ENCODE peak calls at places on chromosomes 3 and 15, in four cellular contexts. One of them, this sample, is unnamed. For H3K4me1, the result is how much of the 10 kb centered on the place peaks cover.

GRCh38 chr3:194058189-194058571 is 77.8 kb upstream of the HES1 start:
- DNase-seq in testis: peak
- DNase-seq in spleen: peak
- DNase-seq in breast epithelium: no peak
- DNase-seq in this sample: no peak

GRCh38 chr3:172104471-172105072 is 65.2 kb downstream of the FNDC3B start:
- DNase-seq in testis: no peak
- DNase-seq in spleen: no peak
- DNase-seq in breast epithelium: no peak
- DNase-seq in this sample: no peak

GRCh38 chr3:39850707-39851014 is 41.3 kb downstream of the MYRIP start:
- DNase-seq in testis: no peak
- DNase-seq in spleen: no peak
- DNase-seq in breast epithelium: no peak
- DNase-seq in this sample: no peak

GRCh38 chr3:50392101-50392715 is 32.9 kb upstream of the TMEM115 start:
- DNase-seq in testis: no peak
- DNase-seq in spleen: no peak
- DNase-seq in breast epithelium: no peak
- DNase-seq in this sample: no peak

GRCh38 chr3:132228923-132229322 is 88.3 kb upstream of the ACP3 start:
- DNase-seq in testis: no peak
- DNase-seq in spleen: no peak
- DNase-seq in breast epithelium: no peak
- DNase-seq in this sample: no peak

GRCh38 chr15:40465939-40466338 is 4.8 kb upstream of the CHST14 start:
- DNase-seq in testis: no peak
- DNase-seq in spleen: peak
- DNase-seq in breast epithelium: no peak
- DNase-seq in this sample: no peak

GRCh38 chr15:39285066-39285465 is 295.8 kb upstream of the THBS1 start:
- DNase-seq in testis: no peak
- DNase-seq in spleen: no peak
- DNase-seq in breast epithelium: no peak
- DNase-seq in this sample: no peak

GRCh38 chr15:31360843-31361763 is 34.5 kb downstream of the KLF13 start:
- DNase-seq in testis: peak
- DNase-seq in spleen: peak
- DNase-seq in breast epithelium: no peak
- DNase-seq in this sample: no peak

GRCh38 chr3:194133661-194134230 is 2.2 kb upstream of the HES1 start:
- DNase-seq in testis: peak
- DNase-seq in spleen: no peak
- DNase-seq in breast epithelium: peak
- DNase-seq in this sample: no peak

GRCh38 chr15:78984041-78984440 is 39.2 kb upstream of the CTSH start:
- DNase-seq in testis: no peak
- DNase-seq in spleen: no peak
- DNase-seq in breast epithelium: no peak
- DNase-seq in this sample: no peak

GRCh38 chr3:12916159-12916558 is 74.8 kb upstream of the RPL32 start:
- DNase-seq in testis: no peak
- DNase-seq in spleen: peak
- DNase-seq in breast epithelium: no peak
- DNase-seq in this sample: no peak

GRCh38 chr3:161096771-161097367 is 8.3 kb downstream of the B3GALNT1 start:
- DNase-seq in testis: no peak
- DNase-seq in spleen: no peak
- DNase-seq in breast epithelium: no peak
- DNase-seq in this sample: no peak

GRCh38 chr3:55000546-55000945 is 72.7 kb upstream of the LRTM1 start:
- DNase-seq in testis: no peak
- DNase-seq in spleen: no peak
- DNase-seq in breast epithelium: no peak
- DNase-seq in this sample: no peak

GRCh38 chr3:50245251-50245745 is 9.3 kb downstream of the GNAI2 start:
- DNase-seq in testis: no peak
- DNase-seq in spleen: peak
- DNase-seq in breast epithelium: no peak
- DNase-seq in this sample: no peak

GRCh38 chr15:41994772-41995475 is 22.6 kb upstream of the EHD4 start:
- DNase-seq in testis: no peak
- DNase-seq in spleen: peak
- DNase-seq in breast epithelium: no peak
- DNase-seq in this sample: no peak

GRCh38 chr3:154615451-154615850 is 185.5 kb upstream of the GPR149 start:
- DNase-seq in testis: no peak
- DNase-seq in spleen: no peak
- DNase-seq in breast epithelium: no peak
- DNase-seq in this sample: no peak

GRCh38 chr3:171476532-171477102 is 16.4 kb upstream of the TNIK start:
- DNase-seq in testis: no peak
- DNase-seq in spleen: no peak
- DNase-seq in breast epithelium: no peak
- DNase-seq in this sample: no peak

GRCh38 chr3:127853681-127854080 is 31.4 kb upstream of the MGLL start:
- DNase-seq in testis: no peak
- DNase-seq in spleen: no peak
- DNase-seq in breast epithelium: no peak
- DNase-seq in this sample: peak

DNA sequence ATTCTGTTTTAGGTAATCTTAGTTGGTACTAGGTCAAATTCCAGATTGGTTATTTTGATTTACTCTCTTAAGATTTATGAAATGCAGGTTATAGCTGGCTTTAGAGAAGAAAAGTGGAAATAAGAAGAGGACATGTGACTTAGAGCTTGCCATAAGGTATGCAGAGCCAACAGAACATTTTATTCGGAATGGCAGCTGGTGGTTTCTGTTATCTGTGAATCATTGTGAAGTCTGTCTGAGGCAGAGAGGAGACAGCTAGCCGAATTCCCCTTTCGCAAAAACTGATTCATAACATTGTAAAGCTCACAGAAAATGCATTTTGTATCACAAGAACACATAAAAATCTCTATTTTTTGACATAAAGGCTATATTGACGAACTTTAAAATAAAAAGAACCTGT is 82.0 kb downstream of the FILIP1L start:
- DNase-seq in testis: no peak
- DNase-seq in spleen: no peak
- DNase-seq in breast epithelium: no peak
- DNase-seq in this sample: no peak
- H3K4me1 ChIP-seq in testis: under half
- H3K4me1 ChIP-seq in spleen: under half
- H3K4me1 ChIP-seq in breast epithelium: under half
- H3K4me1 ChIP-seq in this sample: under half

GRCh38 chr15:80072285-80072684 is 12.8 kb downstream of the ZFAND6 start:
- DNase-seq in testis: no peak
- DNase-seq in spleen: no peak
- DNase-seq in breast epithelium: no peak
- DNase-seq in this sample: no peak
- TF ChIP-seq POLR2A in testis: no peak
- TF ChIP-seq POLR2A in spleen: no peak
- TF ChIP-seq POLR2A in breast epithelium: no peak
- TF ChIP-seq POLR2A in this sample: no peak

DNA sequence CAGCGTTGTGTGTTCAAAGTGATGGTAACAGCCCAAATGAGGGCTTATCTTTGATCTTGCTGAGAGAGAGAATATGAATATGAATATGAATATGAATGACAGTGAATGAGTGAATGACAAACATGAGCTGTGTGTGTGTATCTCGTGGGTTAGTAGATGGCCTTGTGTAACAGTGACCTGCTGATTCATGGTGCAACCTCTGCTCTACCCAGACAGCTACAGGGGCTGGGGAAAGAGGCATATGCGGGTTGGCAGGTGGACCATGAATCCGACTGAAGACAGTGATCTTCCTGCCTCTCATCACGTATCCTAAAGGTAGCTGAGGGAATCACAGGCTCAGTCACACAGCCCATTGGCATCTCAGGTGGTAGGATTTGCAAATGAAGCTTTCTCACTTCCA is 58.2 kb downstream of the CHDH start:
- DNase-seq in testis: no peak
- DNase-seq in spleen: no peak
- DNase-seq in breast epithelium: no peak
- DNase-seq in this sample: no peak
- H3K4me1 ChIP-seq in testis: under half
- H3K4me1 ChIP-seq in spleen: under half
- H3K4me1 ChIP-seq in breast epithelium: under half
- H3K4me1 ChIP-seq in this sample: under half

DNA sequence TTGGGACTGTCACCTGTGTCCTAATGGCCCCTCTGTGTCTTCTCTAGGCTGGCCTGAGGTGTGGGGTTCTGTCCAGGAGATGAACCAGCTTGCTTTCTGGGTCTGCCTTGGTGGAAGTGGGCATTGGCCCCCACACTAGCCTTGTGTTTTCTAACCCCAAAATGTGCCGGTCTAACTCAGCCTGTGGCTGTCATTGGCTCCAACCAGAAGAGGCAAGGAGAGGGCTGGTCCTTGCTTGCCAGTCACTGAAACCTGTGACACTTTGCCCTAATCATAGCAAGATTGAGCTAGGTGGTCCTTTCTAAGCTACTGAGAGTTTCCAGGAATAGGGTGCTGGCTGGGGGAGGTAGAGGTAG is 2.2 kb downstream of the C15orf39 start:
- DNase-seq in testis: no peak
- DNase-seq in spleen: no peak
- DNase-seq in breast epithelium: no peak
- DNase-seq in this sample: no peak
- TF ChIP-seq POLR2A in testis: no peak
- TF ChIP-seq POLR2A in spleen: no peak
- TF ChIP-seq POLR2A in breast epithelium: no peak
- TF ChIP-seq POLR2A in this sample: no peak

GRCh38 chr3:188255190-188255589 is 101.2 kb downstream of the LPP start:
- DNase-seq in testis: no peak
- DNase-seq in spleen: no peak
- DNase-seq in breast epithelium: no peak
- DNase-seq in this sample: no peak

GRCh38 chr3:188254489-188255070 is 100.6 kb downstream of the LPP start:
- DNase-seq in testis: no peak
- DNase-seq in spleen: no peak
- DNase-seq in breast epithelium: no peak
- DNase-seq in this sample: no peak

GRCh38 chr3:188259191-188259590 is 105.2 kb downstream of the LPP start:
- DNase-seq in testis: no peak
- DNase-seq in spleen: no peak
- DNase-seq in breast epithelium: no peak
- DNase-seq in this sample: no peak

GRCh38 chr3:188257384-188257961 is 103.5 kb downstream of the LPP start:
- DNase-seq in testis: no peak
- DNase-seq in spleen: no peak
- DNase-seq in breast epithelium: no peak
- DNase-seq in this sample: no peak

GRCh38 chr3:188256764-188257163 is 102.8 kb downstream of the LPP start:
- DNase-seq in testis: no peak
- DNase-seq in spleen: no peak
- DNase-seq in breast epithelium: no peak
- DNase-seq in this sample: no peak
- H3K4me1 ChIP-seq in testis: under half
- H3K4me1 ChIP-seq in spleen: under half
- H3K4me1 ChIP-seq in breast epithelium: under half
- H3K4me1 ChIP-seq in this sample: half or more

GRCh38 chr15:44883219-44883900 is 73.1 kb upstream of the TERB2 start:
- DNase-seq in testis: no peak
- DNase-seq in spleen: no peak
- DNase-seq in breast epithelium: no peak
- DNase-seq in this sample: no peak

GRCh38 chr15:44879066-44879465 is 77.4 kb upstream of the TERB2 start:
- DNase-seq in testis: no peak
- DNase-seq in spleen: no peak
- DNase-seq in breast epithelium: no peak
- DNase-seq in this sample: no peak

GRCh38 chr15:44882499-44882968 is 74.0 kb upstream of the TERB2 start:
- DNase-seq in testis: no peak
- DNase-seq in spleen: no peak
- DNase-seq in breast epithelium: no peak
- DNase-seq in this sample: no peak
- TF ChIP-seq POLR2A in testis: no peak
- TF ChIP-seq POLR2A in spleen: no peak
- TF ChIP-seq POLR2A in breast epithelium: no peak
- TF ChIP-seq POLR2A in this sample: no peak

GRCh38 chr3:32848215-32848614 is 30.4 kb downstream of the TRIM71 start:
- DNase-seq in testis: no peak
- DNase-seq in spleen: no peak
- DNase-seq in breast epithelium: no peak
- DNase-seq in this sample: no peak

GRCh38 chr3:32847520-32847919 is 29.7 kb downstream of the TRIM71 start:
- DNase-seq in testis: no peak
- DNase-seq in spleen: no peak
- DNase-seq in breast epithelium: no peak
- DNase-seq in this sample: no peak

GRCh38 chr3:32850636-32851035 is 32.8 kb downstream of the TRIM71 start:
- DNase-seq in testis: no peak
- DNase-seq in spleen: no peak
- DNase-seq in breast epithelium: no peak
- DNase-seq in this sample: no peak

GRCh38 chr3:32852146-32852545 is 34.3 kb downstream of the TRIM71 start:
- DNase-seq in testis: no peak
- DNase-seq in spleen: no peak
- DNase-seq in breast epithelium: no peak
- DNase-seq in this sample: no peak

GRCh38 chr3:32850226-32850625 is 32.4 kb downstream of the TRIM71 start:
- DNase-seq in testis: no peak
- DNase-seq in spleen: no peak
- DNase-seq in breast epithelium: no peak
- DNase-seq in this sample: no peak
- H3K4me1 ChIP-seq in testis: under half
- H3K4me1 ChIP-seq in spleen: under half
- H3K4me1 ChIP-seq in breast epithelium: under half
- H3K4me1 ChIP-seq in this sample: under half

DNA sequence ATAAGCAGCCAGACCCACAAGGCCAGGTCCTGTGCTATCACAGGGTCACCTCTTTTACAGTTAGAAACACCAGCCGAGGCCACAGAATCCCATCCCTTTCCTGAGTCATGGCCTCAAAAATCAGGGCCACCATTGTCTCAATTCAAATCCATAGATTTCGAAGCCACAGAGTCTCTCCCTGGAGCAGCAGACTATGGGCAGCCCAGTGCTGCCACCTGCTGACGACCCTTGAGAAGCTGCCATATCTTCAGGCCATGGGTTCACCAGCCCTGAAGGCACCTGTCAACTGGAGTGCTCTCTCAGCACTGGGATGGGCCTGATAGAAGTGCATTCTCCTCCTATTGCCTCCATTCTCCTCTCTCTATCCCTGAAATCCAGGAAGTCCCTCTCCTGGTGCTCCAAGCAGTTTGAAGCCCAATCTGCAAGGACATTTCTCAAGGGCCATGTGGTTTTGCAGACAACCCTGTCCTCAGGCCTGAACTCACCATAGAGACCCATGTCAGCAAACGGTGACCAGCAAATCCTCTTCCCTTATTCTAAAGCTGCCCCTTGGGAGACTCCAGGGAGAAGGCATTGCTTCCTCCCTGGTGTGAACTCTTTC is 39.6 kb downstream of the TGM4 start:
- DNase-seq in testis: peak
- DNase-seq in spleen: peak
- DNase-seq in breast epithelium: no peak
- DNase-seq in this sample: no peak
- TF ChIP-seq POLR2A in testis: no peak
- TF ChIP-seq POLR2A in spleen: no peak
- TF ChIP-seq POLR2A in breast epithelium: no peak
- TF ChIP-seq POLR2A in this sample: no peak

GRCh38 chr15:92023971-92024370 is 170.5 kb downstream of the SLCO3A1 start:
- DNase-seq in testis: no peak
- DNase-seq in spleen: no peak
- DNase-seq in breast epithelium: no peak
- DNase-seq in this sample: no peak
- H3K4me1 ChIP-seq in testis: under half
- H3K4me1 ChIP-seq in spleen: under half
- H3K4me1 ChIP-seq in breast epithelium: under half
- H3K4me1 ChIP-seq in this sample: under half